ENCODE peak calls at places on chromosomes 3 and 15, in four cellular contexts. B, T, P and M are unnamed samples.

GRCh38 chr3:132034486-132035464 is at the start of gene CPNE4:
- DNase-seq in T (peak), P (peak), B (peak), M (peak)

GRCh38 chr15:38690737-38691332 is 126.2 kb upstream of the RASGRP1 start:
- DNase-seq in T (peak), P (peak), B (no peak), M (peak)

GRCh38 chr3:186319988-186320387 is 42.0 kb downstream of the DGKG start:
- DNase-seq in P (no peak), T (no peak), B (no peak), M (no peak)

GRCh38 chr3:150210461-150211110 is 197.5 kb upstream of the TSC22D2 start:
- DNase-seq in T (no peak), B (no peak), P (no peak), M (peak)

GRCh38 chr3:93843981-93844380 is 129.7 kb downstream of the PROS1 start:
- DNase-seq in B (no peak), T (no peak), P (no peak), M (peak)

GRCh38 chr15:28994142-28994829 is 108.5 kb downstream of the APBA2 start:
- DNase-seq in P (no peak), T (no peak), B (no peak), M (no peak)

GRCh38 chr15:89321521-89322410 is 12.9 kb downstream of the POLG start:
- DNase-seq in P (no peak), B (no peak), T (no peak), M (no peak)

GRCh38 chr3:114451051-114451451 is 157.2 kb downstream of the TIGIT start:
- DNase-seq in T (no peak), B (no peak), P (no peak), M (no peak)

GRCh38 chr3:146080578-146080977 is 80.4 kb downstream of the PLOD2 start:
- DNase-seq in P (no peak), T (no peak), B (no peak), M (no peak)

GRCh38 chr15:44719293-44719999 is 8.1 kb downstream of the B2M start:
- DNase-seq in P (peak), B (no peak), T (no peak), M (no peak)

GRCh38 chr15:32819406-32819930 is 101.7 kb downstream of the GREM1 start:
- DNase-seq in P (no peak), T (no peak), B (no peak), M (no peak)

GRCh38 chr15:80966431-80967197 is 23.0 kb downstream of the MESD start:
- DNase-seq in T (no peak), P (no peak), B (peak), M (no peak)

GRCh38 chr15:28904541-28905303 is 18.9 kb downstream of the APBA2 start:
- DNase-seq in T (no peak), P (no peak), B (peak), M (peak)

GRCh38 chr15:22956257-22956979 is 23.8 kb downstream of the CYFIP1 start:
- DNase-seq in T (no peak), B (no peak), P (no peak), M (no peak)

GRCh38 chr3:180036678-180037455 is at the start of gene PEX5L:
- DNase-seq in T (peak), P (peak), B (no peak), M (no peak)

GRCh38 chr3:196735751-196736150 is 3.9 kb upstream of the PAK2 start:
- DNase-seq in B (no peak), P (no peak), T (no peak), M (no peak)

GRCh38 chr3:10285742-10286524 is 6.8 kb downstream of the GHRL start:
- DNase-seq in T (no peak), P (no peak), B (peak), M (peak)

GRCh38 chr3:195150194-195151118 is 120.5 kb downstream of the XXYLT1 start:
- DNase-seq in B (no peak), T (no peak), P (peak), M (peak)

GRCh38 chr3:149507491-149508324 is 33.2 kb downstream of the TM4SF4 start:
- DNase-seq in T (no peak), B (no peak), P (no peak), M (no peak)

GRCh38 chr15:85607141-85607806 is 187.5 kb downstream of the KLHL25 start:
- DNase-seq in P (no peak), T (no peak), B (no peak), M (no peak)

GRCh38 chr3:112746675-112747276 is 99.9 kb downstream of the CD200R1L start:
- DNase-seq in B (no peak), P (no peak), T (no peak), M (no peak)

GRCh38 chr3:12748477-12748876 is 10.6 kb downstream of the TMEM40 start:
- DNase-seq in P (no peak), B (no peak), T (no peak), M (no peak)

GRCh38 chr15:79881668-79882067 is 15.1 kb downstream of the MTHFS start:
- DNase-seq in P (no peak), T (no peak), B (no peak), M (no peak)

GRCh38 chr3:9833078-9833477 is 10.7 kb downstream of the RPUSD3 start:
- DNase-seq in B (no peak), P (no peak), T (no peak), M (no peak)

GRCh38 chr3:158958873-158959272 is 157.0 kb downstream of the MFSD1 start:
- DNase-seq in B (no peak), P (no peak), T (no peak), M (no peak)

GRCh38 chr3:195892355-195893120 is 15.8 kb downstream of the TNK2 start:
- DNase-seq in P (no peak), B (no peak), T (peak), M (no peak)

GRCh38 chr3:134765468-134765867 is 29.6 kb upstream of the EPHB1 start:
- DNase-seq in P (no peak), B (no peak), T (no peak), M (no peak)

DNA sequence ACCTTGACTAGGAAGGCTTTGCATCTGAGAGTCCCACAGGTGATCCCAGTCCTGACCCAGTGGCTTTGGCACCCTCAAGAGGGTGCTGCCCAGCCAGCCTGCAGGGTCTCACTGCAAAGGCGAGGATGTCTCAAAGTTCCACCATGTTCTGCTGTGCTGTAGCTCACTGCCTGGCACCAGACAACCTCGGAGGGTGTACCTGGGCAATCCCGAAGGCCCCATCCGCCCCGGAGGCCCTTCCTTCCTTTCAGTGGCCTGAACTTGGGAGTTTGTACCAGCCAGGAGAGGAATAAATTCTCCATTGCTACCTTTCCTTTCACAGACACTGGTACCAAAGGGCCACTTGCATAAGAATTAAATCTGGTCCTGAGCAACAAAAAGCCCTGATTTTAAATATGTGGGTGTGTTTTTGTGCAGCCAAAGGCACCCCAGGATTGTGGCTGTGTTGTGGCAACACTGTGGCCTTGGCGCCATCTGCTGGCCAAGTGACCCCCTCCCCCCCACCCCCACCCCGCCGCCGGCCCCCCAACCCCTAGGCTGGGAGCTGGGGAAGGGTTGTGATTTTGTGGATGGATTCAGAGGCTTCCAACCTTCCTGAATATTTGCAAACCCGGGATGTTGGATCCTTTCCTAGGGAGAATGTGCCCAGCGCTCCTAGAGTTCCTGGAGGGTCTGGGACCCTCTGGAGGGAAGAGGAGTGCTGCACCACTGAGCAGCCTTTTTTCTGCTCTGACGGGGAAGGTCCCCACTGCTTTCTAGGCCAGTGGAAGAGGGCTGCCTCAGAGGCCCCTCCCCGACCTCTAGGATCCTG is 9.7 kb upstream of the PTPN23 start:
- DNase-seq in T (peak), P (peak), B (no peak), M (no peak)
- TF ChIP-seq CTCF in T (peak), P (no peak), B (peak), M (no peak)

DNA sequence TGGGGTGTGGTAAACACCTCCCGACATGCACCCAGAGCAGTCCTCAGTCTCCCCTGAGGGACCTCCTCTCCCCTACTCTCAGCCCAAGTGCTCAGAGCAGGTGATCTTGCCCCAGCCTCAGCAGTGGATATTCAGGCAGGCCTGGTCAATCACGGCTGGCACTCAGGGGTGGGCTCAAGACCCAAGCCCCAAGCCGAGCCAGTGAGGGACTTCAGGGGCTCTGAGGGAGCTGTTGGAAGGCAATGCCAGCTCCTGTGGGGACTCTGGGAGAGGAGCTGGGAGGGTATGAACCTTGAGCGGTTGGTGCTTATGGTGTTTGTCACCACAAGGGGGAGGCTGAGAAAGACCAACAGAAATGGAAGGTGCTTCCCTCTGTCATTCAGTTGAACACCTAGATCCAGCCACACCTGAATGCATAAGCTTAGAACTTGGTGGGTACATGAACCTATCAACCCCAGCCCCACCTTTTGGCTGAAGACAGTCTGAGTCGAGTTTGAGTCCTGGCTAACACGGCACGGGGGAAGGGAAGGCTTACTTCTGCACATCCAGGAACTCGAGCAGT is 19.4 kb downstream of the ALS2CL start:
- DNase-seq in P (no peak), T (no peak), B (no peak), M (no peak)
- TF ChIP-seq CTCF in P (no peak), T (peak), B (no peak), M (no peak)

DNA sequence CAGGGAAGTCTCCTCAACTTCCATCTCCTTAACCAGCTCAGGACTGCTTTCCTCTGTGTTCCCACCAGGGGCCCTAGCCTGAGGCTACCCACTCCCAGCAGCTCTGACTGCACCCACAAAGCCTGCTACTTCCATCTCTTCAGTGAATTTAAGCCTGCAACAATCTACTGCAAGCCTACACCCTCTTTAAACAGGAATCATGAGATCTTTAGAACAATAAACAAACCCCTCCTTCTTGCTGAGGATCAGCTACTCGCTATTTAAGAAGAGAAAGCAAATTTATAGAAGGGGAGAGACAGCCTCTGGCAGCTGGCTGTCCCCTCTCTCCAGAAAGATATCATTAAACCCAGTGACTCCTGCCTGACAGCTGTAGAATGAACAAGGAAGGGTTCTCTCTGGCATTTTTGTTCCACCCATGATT is 51.9 kb downstream of the ARHGAP31 start:
- DNase-seq in T (no peak), P (no peak), B (no peak), M (no peak)
- TF ChIP-seq CTCF in T (no peak), P (no peak), B (no peak), M (no peak)

DNA sequence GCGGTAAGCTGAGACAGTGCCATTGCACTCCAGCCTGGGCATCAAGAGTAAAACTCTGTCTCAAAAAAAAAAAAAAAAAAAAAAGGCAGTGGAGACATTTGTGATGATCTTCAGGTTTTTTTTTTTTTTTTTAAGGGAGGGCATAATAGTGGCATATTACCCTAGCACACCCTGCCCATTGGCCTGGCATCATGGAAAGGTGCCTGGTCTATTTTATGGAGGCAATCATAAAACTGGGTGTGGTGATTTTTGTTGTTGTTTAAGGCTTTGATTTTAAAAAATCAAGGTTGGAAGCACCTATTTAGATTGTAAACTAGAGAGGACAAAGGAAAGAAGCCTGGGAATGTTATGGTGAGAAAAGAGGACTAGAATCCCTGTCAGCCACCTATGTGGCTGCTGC is 6.0 kb downstream of the IQGAP1 start:
- DNase-seq in T (no peak), B (no peak), P (no peak), M (no peak)
- TF ChIP-seq CTCF in T (no peak), B (no peak), P (no peak), M (no peak)

GRCh38 chr15:74427607-74428441 is 5.9 kb downstream of the SEMA7A start:
- DNase-seq in B (no peak), P (no peak), T (no peak), M (no peak)

GRCh38 chr15:74429784-74430141 is 4.0 kb downstream of the SEMA7A start:
- DNase-seq in P (no peak), B (no peak), T (no peak), M (no peak)

GRCh38 chr15:74430510-74430951 is 3.2 kb downstream of the SEMA7A start:
- DNase-seq in B (no peak), T (no peak), P (peak), M (no peak)

GRCh38 chr15:74428442-74428787 is 5.3 kb downstream of the SEMA7A start:
- DNase-seq in T (no peak), B (no peak), P (peak), M (no peak)

DNA sequence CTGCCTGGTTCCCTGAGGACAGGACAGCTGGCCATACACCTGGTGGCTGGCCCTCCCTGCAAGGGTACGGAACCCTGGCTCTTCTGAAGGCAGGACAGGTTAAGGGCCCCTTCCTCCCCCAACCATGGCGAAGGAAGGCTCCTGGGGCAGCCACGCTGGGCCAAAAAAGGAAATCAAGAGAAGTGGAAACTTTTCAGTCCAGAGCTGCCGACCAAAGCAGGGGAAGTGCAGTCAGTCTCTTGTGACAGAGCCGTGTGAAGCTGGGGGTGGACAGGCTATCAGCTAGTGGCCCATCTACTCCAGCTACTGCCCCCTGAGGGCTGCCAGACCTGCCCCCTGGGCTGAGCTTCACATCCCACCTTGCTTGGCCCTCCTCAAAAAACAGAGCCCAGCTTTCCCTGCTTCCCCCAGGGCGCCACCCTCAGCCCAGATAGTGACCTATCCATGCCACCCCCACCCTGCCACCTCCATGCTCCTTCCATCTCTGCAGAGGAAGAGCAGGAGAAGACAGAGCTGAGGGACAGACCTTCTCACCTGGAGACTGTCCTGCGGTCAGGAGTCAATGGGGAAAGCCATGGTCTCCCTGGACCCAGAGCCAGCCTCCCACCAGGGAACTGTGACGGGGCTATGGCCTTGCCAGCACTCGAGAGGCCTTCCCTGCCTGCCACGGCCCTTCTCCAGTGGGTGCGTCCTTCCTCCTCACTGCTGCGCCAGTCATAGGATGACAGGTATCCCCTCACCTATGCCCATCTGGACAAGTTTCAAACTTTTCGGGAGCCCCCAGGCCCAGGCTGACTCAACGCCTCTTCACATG is 4.6 kb downstream of the SEMA7A start:
- DNase-seq in P (peak), B (no peak), T (no peak), M (no peak)
- TF ChIP-seq CTCF in P (no peak), B (no peak), T (no peak), M (no peak)

GRCh38 chr3:49841806-49842205 is 14.6 kb downstream of the TRAIP start:
- DNase-seq in B (no peak), P (no peak), T (no peak), M (no peak)

GRCh38 chr3:49840371-49840770 is 16.0 kb downstream of the TRAIP start:
- DNase-seq in T (no peak), B (no peak), P (no peak), M (no peak)

GRCh38 chr3:49839193-49839809 is 17.1 kb downstream of the TRAIP start:
- DNase-seq in T (peak), P (peak), B (peak), M (peak)

GRCh38 chr3:49842843-49843242 is 13.5 kb downstream of the TRAIP start:
- DNase-seq in P (no peak), B (no peak), T (no peak), M (no peak)

GRCh38 chr3:49841126-49841525 is 15.2 kb downstream of the TRAIP start:
- DNase-seq in P (no peak), T (peak), B (no peak), M (no peak)
- TF ChIP-seq CTCF in P (peak), T (peak), B (no peak), M (no peak)

GRCh38 chr3:85193565-85193964 is 234.8 kb downstream of the CADM2 start:
- DNase-seq in P (no peak), T (no peak), B (no peak), M (no peak)
- TF ChIP-seq CTCF in P (no peak), T (no peak), B (no peak), M (no peak)